ENCODE peak calls at places on chromosomes 1 and 21, in five cellular contexts. K is IMR-90, Y is mesenchymal stem cell, C is neuronal stem cell, J is H1. T is an unnamed sample.

GRCh38 chr1:94093996-94094395 is 27.0 kb downstream of the ABCA4 start:
- DNase-seq in Y (no peak), K (peak; percentile 57), C (no peak), J (no peak), T (no peak)

GRCh38 chr1:3359346-3360157 is 94.9 kb upstream of the ARHGEF16 start:
- DNase-seq in J (no peak), C (no peak), K (no peak), Y (no peak), T (no peak)

GRCh38 chr21:43916691-43917514 is 51.9 kb downstream of the AGPAT3 start:
- DNase-seq in J (peak; percentile 49), Y (no peak), C (no peak), K (peak; percentile 21), T (no peak)

GRCh38 chr21:15498455-15498854 is 231.3 kb upstream of the USP25 start:
- DNase-seq in J (no peak), C (no peak), K (no peak), Y (no peak), T (no peak)

GRCh38 chr1:57350619-57351018 is 73.2 kb downstream of the DAB1 start:
- DNase-seq in J (no peak), Y (no peak), K (peak; percentile 51), C (no peak), T (no peak)

GRCh38 chr1:91582431-91582921 is 81.8 kb downstream of the CDC7 start:
- DNase-seq in Y (peak; percentile 93), J (no peak), C (no peak), K (peak; percentile 100), T (no peak)

GRCh38 chr1:175543447-175543846 is 199.9 kb downstream of the TNR start:
- DNase-seq in Y (peak; percentile 22), K (no peak), C (no peak), J (no peak), T (no peak)

GRCh38 chr1:184691719-184692324 is 62.8 kb downstream of the EDEM3 start:
- DNase-seq in J (no peak), K (peak; percentile 68), C (peak; percentile 51), Y (peak; percentile 75), T (peak; percentile 79)

GRCh38 chr1:41296476-41296875 is 54.4 kb upstream of the SCMH1 start:
- DNase-seq in C (no peak), J (no peak), K (no peak), Y (no peak), T (no peak)

GRCh38 chr1:207959141-207959825 is 48.4 kb upstream of the CD34 start:
- DNase-seq in Y (peak; percentile 58), C (peak; percentile 30), J (peak; percentile 65), K (peak; percentile 38), T (no peak)

GRCh38 chr1:15685820-15686219 is 1.7 kb downstream of the PLEKHM2 start:
- DNase-seq in J (no peak), K (no peak), Y (peak; percentile 23), C (no peak), T (no peak)

GRCh38 chr1:15682886-15683410 is 1.2 kb upstream of the PLEKHM2 start:
- DNase-seq in C (no peak), K (no peak), J (no peak), Y (no peak), T (no peak)

GRCh38 chr1:15683411-15684039 is 595 bp upstream of the PLEKHM2 start:
- DNase-seq in Y (no peak), C (no peak), J (no peak), K (no peak), T (no peak)

GRCh38 chr1:15684468-15685283 is 556 bp downstream of the PLEKHM2 start:
- DNase-seq in J (peak; percentile 59), Y (peak; percentile 66), K (no peak), C (peak; percentile 23), T (peak; percentile 42)

DNA sequence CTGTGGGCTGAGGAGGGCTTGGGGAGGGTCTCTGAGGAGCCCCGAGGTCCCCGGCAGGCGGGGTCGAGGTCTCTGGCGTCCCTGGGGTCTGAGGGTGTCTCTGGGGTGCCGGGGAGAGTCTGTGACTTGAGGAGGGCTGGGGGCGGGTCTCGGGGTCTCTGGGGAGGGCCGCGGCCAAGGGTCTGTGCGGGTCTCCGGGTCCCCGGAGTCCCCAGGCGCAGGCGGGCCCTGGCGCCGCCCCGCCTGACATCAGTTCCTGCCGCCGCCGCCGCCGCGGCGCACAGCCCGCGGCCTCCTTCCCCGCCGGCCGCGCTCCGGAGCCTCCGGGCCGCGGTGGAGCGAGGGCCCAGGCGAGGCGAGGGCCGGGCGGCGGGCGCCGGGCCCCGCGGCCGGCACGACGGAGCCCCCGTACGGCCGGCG is at the start of gene PLEKHM2:
- DNase-seq in Y (peak; percentile 49), C (peak; percentile 32), J (no peak), K (peak; percentile 35), T (no peak)
- H3K14ac ChIP-seq in Y (peak within 1 kb of the TSS; percentile 58), C (peak within 1 kb of the TSS; percentile 17), J (no peak within 1 kb of the TSS), K (peak within 1 kb of the TSS; percentile 93), T (peak within 1 kb of the TSS; percentile 92)

DNA sequence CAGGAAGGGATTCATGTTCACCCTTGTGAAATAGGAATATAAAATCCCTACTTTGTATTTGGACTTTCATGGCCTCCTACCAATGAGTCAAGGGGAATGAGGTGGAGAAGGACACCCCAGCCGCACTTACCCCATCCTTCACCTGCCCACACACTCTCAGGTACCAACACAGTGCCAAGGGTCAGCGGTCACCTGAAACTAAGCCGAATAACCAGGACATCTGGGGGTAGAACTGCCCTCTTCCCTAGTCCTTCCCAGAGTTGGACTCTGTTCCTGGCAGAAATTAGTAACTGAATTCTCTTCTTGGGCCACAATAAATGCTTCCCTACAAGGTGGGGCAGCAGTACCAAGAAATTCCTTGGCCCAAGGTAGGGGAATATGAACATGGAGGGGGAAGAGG is 7.4 kb downstream of the SLC45A3 start:
- DNase-seq in C (no peak), K (no peak), J (no peak), Y (no peak), T (no peak)
- H4K91ac ChIP-seq in C (no peak overlapping the region), K (no peak overlapping the region), J (no peak overlapping the region), Y (no peak overlapping the region), T (no peak overlapping the region)

GRCh38 chr1:33182452-33182851 is 609 bp upstream of the TRIM62 start:
- DNase-seq in J (peak; percentile 48), C (no peak), K (peak; percentile 65), Y (peak; percentile 69), T (no peak)

GRCh38 chr1:33180226-33181037 is 1.4 kb downstream of the TRIM62 start:
- DNase-seq in C (peak; percentile 81), Y (peak; percentile 88), J (peak; percentile 83), K (peak; percentile 80), T (peak; percentile 87)

GRCh38 chr1:33182896-33183295 is 1.1 kb upstream of the TRIM62 start:
- DNase-seq in K (no peak), C (no peak), Y (no peak), J (peak; percentile 41), T (no peak)

GRCh38 chr1:33181906-33182305 is at the start of gene TRIM62:
- DNase-seq in K (peak; percentile 85), J (peak; percentile 86), Y (peak; percentile 86), C (peak; percentile 90), T (peak; percentile 93)

GRCh38 chr1:33181038-33181861 is 593 bp downstream of the TRIM62 start:
- DNase-seq in J (peak; percentile 78), Y (peak; percentile 79), K (peak; percentile 41), C (peak; percentile 61), T (peak; percentile 37)
- H3K14ac ChIP-seq in J (no peak overlapping the region), Y (no peak overlapping the region), K (no peak overlapping the region), C (no peak overlapping the region), T (no peak overlapping the region)

GRCh38 chr1:2212167-2212541 is 16.0 kb upstream of the SKI start:
- DNase-seq in Y (no peak), K (peak; percentile 6), J (no peak), C (no peak), T (no peak)

GRCh38 chr1:2213576-2214505 is 14.3 kb upstream of the SKI start:
- DNase-seq in C (no peak), K (peak; percentile 86), J (no peak), Y (peak; percentile 69), T (peak; percentile 37)

GRCh38 chr1:2214541-2215241 is 13.4 kb upstream of the SKI start:
- DNase-seq in K (no peak), Y (no peak), J (no peak), C (no peak), T (no peak)

GRCh38 chr1:2210786-2211185 is 16.2 kb upstream of the FAAP20 start:
- DNase-seq in Y (no peak), K (no peak), J (peak; percentile 55), C (no peak), T (no peak)

DNA sequence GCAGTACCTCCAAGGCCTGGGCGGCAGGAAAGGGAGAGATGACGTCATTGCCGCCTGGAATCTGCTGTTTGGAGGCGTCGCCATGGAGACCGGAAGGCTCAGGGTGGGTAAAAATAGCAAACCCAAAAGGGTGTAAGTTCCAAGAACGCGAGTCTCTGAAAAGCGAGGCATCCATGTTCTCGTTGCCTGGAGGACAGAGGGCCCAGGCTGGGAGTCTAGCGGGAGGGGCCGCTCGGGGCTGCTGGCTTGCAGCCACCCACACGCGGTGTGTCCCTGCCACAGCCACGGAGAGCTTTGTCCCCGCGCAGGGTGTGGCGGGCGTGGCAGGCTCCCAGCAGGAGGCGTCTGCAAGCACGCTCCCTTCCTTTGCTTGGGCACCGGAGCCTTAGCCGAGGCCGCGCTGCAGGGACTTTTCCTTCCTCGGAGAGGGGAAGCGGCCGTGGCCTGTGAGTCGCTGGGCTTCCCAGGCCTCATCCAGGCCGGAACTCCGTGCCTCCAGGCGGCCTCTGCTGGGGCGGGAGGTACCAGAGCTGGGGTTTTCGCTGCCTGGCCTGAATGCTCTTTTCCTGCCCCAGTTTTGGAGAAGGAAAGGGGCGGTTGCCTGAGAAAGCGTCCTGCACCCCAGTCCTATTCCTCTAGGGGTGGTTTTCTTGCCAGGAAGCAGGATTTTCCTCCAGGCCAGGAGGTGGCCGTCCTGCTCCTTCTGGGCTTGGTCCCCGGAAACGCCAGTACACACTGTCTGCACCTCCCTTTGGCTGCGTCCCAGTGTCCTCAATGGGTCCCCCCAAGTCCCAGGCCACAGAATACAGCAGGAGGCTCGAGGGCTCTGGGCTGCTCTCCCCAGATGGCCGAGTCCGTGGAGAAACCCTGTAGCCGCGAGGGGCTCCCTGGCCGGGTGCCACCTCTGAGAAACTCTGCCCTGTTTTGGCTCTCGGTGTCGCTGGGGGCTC is 15.3 kb upstream of the SKI start:
- DNase-seq in C (peak; percentile 94), J (peak; percentile 92), Y (peak; percentile 98), K (peak; percentile 96), T (peak; percentile 95)
- H4K91ac ChIP-seq in C (peak overlapping the region; percentile 47), J (peak overlapping the region; percentile 54), Y (peak overlapping the region; percentile 99), K (peak overlapping the region; percentile 98), T (peak overlapping the region; percentile 97)

GRCh38 chr1:173638043-173639021 is 3.2 kb downstream of the TEX50 start:
- DNase-seq in C (no peak), J (no peak), K (no peak), Y (no peak), T (no peak)
- H3K14ac ChIP-seq in C (no peak overlapping the region), J (no peak overlapping the region), K (no peak overlapping the region), Y (no peak overlapping the region), T (no peak overlapping the region)

DNA sequence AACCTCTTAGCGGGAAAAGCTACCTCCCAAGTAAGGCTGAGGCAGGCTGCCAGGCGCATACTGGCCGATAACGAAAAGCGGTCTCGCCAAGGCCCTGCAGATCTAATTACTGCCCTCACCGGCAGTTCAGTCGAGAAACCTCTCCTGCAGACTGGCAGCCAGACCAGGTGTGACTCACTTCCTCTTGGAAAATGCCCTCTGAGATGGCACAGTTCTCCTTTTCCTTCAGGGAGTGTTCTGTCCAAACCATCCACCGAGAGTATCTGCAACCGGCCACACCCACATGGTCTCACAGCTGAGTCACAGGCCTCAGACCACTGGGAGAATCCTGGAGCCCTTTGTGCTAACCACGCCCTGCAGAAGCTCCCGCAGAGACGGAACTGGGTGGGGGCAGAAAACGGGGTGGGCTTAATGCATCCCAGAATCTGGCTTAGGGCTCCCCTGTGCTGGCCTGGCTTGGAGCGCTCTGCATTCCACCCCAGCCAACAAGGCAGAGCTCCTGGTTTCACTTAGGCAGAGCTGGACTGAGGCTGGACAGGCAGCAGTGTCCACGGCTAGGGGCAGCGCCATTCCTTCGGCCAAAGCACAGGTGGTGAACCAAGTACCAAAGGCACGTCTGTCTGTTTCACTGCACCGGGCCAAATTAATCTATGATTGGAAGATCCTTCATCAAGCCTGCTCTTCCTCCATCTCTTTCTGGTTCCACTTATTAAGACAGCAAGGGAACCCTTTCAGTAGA is 1.1 kb downstream of the S100A10 start:
- DNase-seq in Y (peak; percentile 93), C (no peak), K (peak; percentile 87), J (peak; percentile 75), T (peak; percentile 85)
- H4K91ac ChIP-seq in Y (peak overlapping the region; percentile 70), C (no peak overlapping the region), K (peak overlapping the region; percentile 92), J (peak overlapping the region; percentile 96), T (peak overlapping the region; percentile 83)